ENCODE peak calls at places on chromosomes 1 and 21, in eight cellular contexts. E is HCT116, S is A549, Z is H1, G is ovary, J is sigmoid colon, R is IMR-90, B is Peyer's patch. H is an unnamed sample.

GRCh38 chr1:23718482-23718881 is 24.8 kb upstream of the ELOA start:
- DNase-seq in B (no peak), G (no peak), Z (peak), J (no peak), R (peak), E (peak), S (peak), H (no peak)

GRCh38 chr1:109918077-109918606 is 7.5 kb downstream of the CSF1 start:
- DNase-seq in Z (no peak), R (no peak), B (no peak), J (peak), E (no peak), S (no peak), G (no peak), H (peak)

GRCh38 chr21:31924548-31924947 is 51.7 kb downstream of the HUNK start:
- DNase-seq in B (no peak), S (no peak), E (no peak), J (no peak), R (no peak), Z (no peak), G (no peak), H (no peak)

GRCh38 chr1:92817986-92818764 is 13.7 kb upstream of the RPL5 start:
- DNase-seq in R (no peak), S (peak), Z (peak), E (peak), G (no peak), B (no peak), J (no peak), H (peak)

GRCh38 chr1:179129702-179130473 is 48.0 kb downstream of the TOR3A start:
- DNase-seq in R (peak), J (no peak), E (no peak), Z (no peak), S (peak), B (no peak), G (no peak), H (peak)

GRCh38 chr1:235069577-235070563 is 58.8 kb downstream of the TOMM20 start:
- DNase-seq in G (no peak), Z (no peak), S (peak), J (peak), R (peak), B (peak), E (no peak), H (no peak)

GRCh38 chr1:164772635-164773034 is 213.7 kb downstream of the PBX1 start:
- DNase-seq in G (no peak), R (peak), B (peak), E (peak), S (peak), J (peak), Z (no peak), H (peak)

GRCh38 chr1:72013161-72013560 is 269.2 kb downstream of the NEGR1 start:
- DNase-seq in E (no peak), G (no peak), J (no peak), B (no peak), S (no peak), Z (no peak), R (no peak), H (no peak)

GRCh38 chr1:212684511-212685090 is 15.0 kb downstream of the BATF3 start:
- DNase-seq in J (no peak), Z (no peak), E (no peak), S (no peak), R (no peak), G (no peak), B (no peak), H (no peak)

GRCh38 chr1:182357913-182358312 is 33.7 kb downstream of the GLUL start:
- DNase-seq in G (no peak), J (no peak), R (no peak), Z (no peak), S (no peak), E (no peak), B (no peak), H (no peak)
- TF ChIP-seq POLR2A in G (no peak), J (no peak), R (no peak), Z (no peak), S (no peak), E (no peak), B (no peak), H (no peak)

GRCh38 chr1:207052736-207053545 is at the start of gene PFKFB2:
- DNase-seq in R (peak), Z (peak), G (peak), J (peak), B (peak), E (peak), S (peak), H (peak)

GRCh38 chr1:207058252-207058651 is 5.2 kb downstream of the PFKFB2 start:
- DNase-seq in Z (no peak), G (no peak), J (no peak), R (no peak), S (no peak), B (no peak), E (no peak), H (no peak)

GRCh38 chr1:207056673-207057072 is 3.6 kb downstream of the PFKFB2 start:
- DNase-seq in B (peak), G (no peak), Z (no peak), R (no peak), J (no peak), E (no peak), S (no peak), H (no peak)

GRCh38 chr1:207054476-207054875 is 1.4 kb downstream of the PFKFB2 start:
- DNase-seq in S (no peak), J (no peak), B (no peak), G (no peak), E (no peak), R (no peak), Z (no peak), H (no peak)

DNA sequence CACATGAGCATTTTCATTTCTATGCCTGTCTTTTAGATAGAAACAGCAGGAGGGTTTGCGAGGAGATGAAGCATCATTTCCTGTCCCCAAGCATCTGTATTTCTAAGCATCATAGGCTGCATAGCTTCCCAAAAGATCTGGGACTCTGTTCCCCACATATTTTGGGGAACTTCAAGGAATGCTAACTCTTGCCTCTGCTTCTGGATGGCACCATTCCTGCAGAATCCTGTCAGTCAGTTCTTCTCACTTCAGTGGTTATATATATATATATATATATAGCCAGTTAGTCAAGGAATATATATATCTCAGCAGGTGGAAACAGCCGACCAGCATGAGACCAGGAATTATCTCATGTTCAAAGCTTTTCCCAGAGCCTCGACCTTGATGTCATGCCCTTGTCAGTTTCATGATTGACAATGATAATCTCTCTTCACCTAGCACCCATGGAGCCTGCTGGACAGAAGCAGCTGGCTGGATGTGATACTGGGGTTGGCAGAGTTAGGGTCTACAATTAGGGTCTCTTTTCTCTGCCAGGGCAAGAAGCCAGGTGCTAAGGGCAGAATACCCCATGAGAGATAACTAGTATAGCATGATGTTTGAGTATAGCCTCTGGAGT is 2.4 kb downstream of the PFKFB2 start:
- DNase-seq in Z (no peak), S (no peak), B (no peak), G (no peak), E (no peak), R (no peak), J (no peak), H (no peak)
- TF ChIP-seq POLR2A in Z (no peak), S (no peak), B (no peak), G (no peak), E (no peak), R (no peak), J (no peak), H (no peak)

GRCh38 chr1:226061793-226062557 is 541 bp upstream of the H3-3A start:
- DNase-seq in J (peak), Z (peak), S (peak), B (peak), E (no peak), R (peak), G (peak), H (peak)
- TF ChIP-seq POLR2A in J (peak), Z (peak), S (peak), B (peak), E (peak), R (peak), G (no peak), H (peak)

DNA sequence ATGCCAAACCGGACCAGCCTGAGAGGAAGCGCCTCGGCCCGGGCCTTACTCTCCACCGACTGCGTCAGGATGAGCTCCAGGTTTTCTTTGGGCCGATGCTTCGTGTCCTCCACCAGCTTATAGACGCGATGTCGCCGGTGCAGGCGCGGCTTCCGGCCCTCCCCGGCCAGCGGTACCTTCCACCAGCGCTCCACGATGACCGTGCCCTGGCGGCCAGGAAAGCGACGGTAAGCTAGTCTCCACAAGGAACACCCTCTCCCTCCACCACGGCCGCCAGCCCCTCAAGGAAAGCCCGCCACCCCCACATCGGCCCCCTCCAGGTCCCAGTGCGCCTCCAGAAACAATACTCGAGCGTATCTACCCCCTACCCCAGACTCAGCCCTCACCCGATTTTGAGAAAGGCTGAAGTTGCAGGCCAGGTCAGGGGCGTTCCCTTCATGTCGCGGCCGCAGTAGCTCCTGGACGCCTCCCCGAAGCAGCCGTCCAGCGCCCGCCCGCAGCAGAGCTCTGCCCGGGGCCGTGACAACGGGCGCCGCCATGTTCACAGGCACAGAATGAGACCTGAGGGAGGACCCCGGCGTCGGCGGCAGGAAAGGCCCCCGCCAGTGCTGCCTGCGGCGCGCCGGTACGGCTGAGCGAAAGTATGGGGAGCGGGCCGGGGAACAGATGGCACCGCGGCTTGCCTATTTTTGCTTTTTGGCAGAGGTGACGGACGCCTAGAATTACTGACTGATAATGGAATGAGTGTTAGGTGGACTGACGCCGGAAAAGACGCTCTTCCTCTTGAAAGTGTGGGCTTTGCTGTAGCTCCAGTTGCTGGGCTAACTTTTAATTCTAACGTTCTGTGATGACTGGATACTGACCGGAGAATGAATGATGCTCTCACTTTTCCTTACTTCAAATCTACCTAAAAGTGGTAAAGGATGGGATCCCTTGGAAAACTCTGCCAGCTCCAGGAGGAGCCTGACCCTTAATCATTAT is at the start of gene MRPL9:
- DNase-seq in Z (peak), S (peak), R (peak), E (peak), J (peak), G (peak), B (peak), H (peak)
- TF ChIP-seq POLR2A in Z (peak), S (peak), R (peak), E (peak), J (no peak), G (peak), B (peak), H (peak)

DNA sequence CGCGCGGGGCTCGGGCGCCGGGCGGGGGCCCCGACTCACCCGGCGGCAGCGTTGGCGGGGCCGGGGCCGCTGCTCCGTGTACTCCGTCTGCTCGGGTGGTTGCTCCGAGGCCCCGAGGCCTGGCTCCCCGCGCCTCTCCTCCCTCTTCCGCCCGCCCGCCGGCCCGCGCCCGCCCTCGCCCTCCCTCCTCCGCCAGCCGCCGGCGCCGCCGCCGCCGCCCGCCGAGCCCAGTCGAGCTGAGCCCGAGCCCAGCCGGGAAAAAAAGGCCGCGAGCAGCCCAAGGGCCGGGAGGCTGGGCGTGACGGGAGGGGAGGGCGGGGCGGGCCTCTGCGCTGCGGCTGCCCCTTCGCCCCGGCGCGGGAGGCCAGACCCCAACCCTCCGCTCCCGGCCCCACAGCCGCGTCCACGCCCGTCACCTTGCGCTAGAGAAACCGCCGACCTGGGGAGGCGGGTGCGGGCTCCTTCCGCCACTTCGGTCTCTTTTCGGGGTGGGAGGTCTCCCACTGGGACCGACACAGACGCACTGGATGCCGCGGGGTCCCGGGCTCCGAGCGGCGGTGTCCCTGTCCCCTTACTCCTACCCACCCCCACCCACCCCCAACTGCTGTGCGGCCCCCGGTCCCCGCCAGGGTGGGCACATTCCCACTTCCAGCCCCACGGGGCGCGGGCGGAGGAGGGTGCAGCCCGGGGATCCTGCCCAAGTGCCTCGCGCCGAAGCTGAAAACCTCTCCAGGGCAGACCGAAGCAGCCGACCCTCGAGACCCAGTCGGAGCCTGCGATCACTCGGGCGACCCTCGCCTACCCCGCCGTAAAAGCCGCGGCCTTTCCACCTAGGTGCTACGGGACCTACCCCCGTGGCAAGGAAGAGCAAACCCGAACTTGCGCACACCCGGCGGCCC is at the start of gene CERS2:
- DNase-seq in J (peak), B (peak), Z (peak), G (peak), S (peak), R (peak), E (no peak), H (peak)
- TF ChIP-seq POLR2A in J (no peak), B (peak), Z (no peak), G (peak), S (peak), R (peak), E (no peak), H (no peak)

GRCh38 chr1:9539829-9540550 is 725 bp downstream of the SLC25A33 start:
- DNase-seq in B (peak), R (peak), J (peak), Z (peak), G (peak), E (no peak), S (peak), H (peak)

GRCh38 chr1:9536301-9536700 is 3.0 kb upstream of the SLC25A33 start:
- DNase-seq in B (no peak), R (no peak), S (no peak), Z (no peak), G (no peak), E (no peak), J (no peak), H (no peak)

GRCh38 chr1:9539165-9539828 is at the start of gene SLC25A33:
- DNase-seq in G (peak), J (peak), B (peak), R (peak), E (peak), Z (peak), S (peak), H (peak)

GRCh38 chr1:9538669-9539164 is 548 bp upstream of the SLC25A33 start:
- DNase-seq in E (no peak), R (no peak), Z (no peak), B (no peak), J (peak), G (peak), S (no peak), H (no peak)

DNA sequence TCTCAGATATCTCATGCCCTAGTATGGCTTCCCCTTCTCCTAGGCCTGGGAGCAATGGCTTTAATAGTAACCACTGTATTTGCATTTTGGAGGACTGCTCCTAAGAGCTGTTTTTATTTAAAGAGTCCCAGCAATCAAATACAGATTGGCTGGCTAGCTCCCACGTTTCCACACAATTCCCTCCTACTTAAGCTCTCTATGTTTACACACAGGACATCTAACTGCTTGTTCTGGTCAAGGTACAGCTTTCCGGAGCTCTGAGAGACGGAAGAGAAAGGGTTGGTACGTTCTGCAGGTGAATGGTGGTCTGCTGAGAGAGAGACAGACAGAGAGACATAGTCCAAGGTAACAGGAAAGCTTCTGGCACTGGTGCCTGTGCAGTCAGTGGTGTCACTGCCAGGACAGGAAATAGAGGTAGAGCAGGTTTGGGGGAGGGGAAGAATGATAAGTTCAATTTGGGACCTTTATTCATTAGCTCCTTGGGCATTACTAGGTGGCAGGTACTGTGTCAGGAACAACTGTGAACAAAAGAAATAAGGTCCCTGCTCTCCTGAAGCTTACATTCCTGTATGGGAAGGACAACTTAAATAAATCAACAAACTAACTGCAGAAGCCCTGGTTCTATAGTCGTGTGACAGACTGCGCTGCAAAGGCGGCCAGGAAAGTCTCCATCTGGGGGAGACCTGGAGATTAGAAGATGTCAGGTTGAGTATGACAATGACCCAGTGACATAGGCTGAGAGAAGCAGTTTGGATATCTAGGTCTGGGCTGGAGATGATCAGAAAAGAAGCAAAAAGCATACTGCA is 1.2 kb upstream of the SLC25A33 start:
- DNase-seq in S (no peak), E (no peak), B (no peak), R (no peak), J (no peak), G (no peak), Z (no peak), H (no peak)
- TF ChIP-seq POLR2A in S (no peak), E (no peak), B (no peak), R (no peak), J (no peak), G (no peak), Z (no peak), H (no peak)

GRCh38 chr1:197902131-197902453 is 338 bp upstream of the C1orf53 start:
- DNase-seq in E (no peak), J (no peak), B (no peak), G (no peak), S (no peak), R (no peak), Z (no peak), H (no peak)

GRCh38 chr1:197905699-197906351 is 3.4 kb downstream of the C1orf53 start:
- DNase-seq in G (no peak), J (no peak), S (no peak), R (no peak), Z (no peak), B (no peak), E (no peak), H (no peak)

GRCh38 chr1:197903196-197903514 is 725 bp downstream of the C1orf53 start:
- DNase-seq in E (no peak), S (no peak), Z (no peak), B (no peak), J (no peak), G (no peak), R (no peak), H (no peak)

GRCh38 chr1:197904126-197904787 is 1.8 kb downstream of the C1orf53 start:
- DNase-seq in B (no peak), R (no peak), E (no peak), Z (no peak), G (no peak), S (no peak), J (no peak), H (no peak)

GRCh38 chr1:197902454-197903195 is at the start of gene C1orf53:
- DNase-seq in R (peak), Z (peak), S (peak), J (peak), G (peak), E (peak), B (peak), H (peak)
- TF ChIP-seq POLR2A in R (no peak), Z (peak), S (peak), J (no peak), G (peak), E (peak), B (peak), H (peak)

GRCh38 chr1:33042836-33043235 is 6.2 kb upstream of the AK2 start:
- DNase-seq in R (no peak), J (no peak), G (no peak), S (no peak), B (no peak), E (no peak), Z (no peak), H (no peak)

GRCh38 chr1:33043267-33044090 is 6.8 kb upstream of the AK2 start:
- DNase-seq in Z (no peak), G (no peak), S (no peak), E (no peak), J (no peak), R (no peak), B (no peak), H (no peak)

GRCh38 chr1:33036526-33037503 is at the start of gene AK2:
- DNase-seq in E (peak), R (peak), S (peak), G (peak), B (peak), Z (peak), J (peak), H (peak)

GRCh38 chr1:33041026-33041425 is 4.3 kb upstream of the AK2 start:
- DNase-seq in R (no peak), S (no peak), Z (no peak), J (no peak), E (no peak), B (no peak), G (no peak), H (no peak)

GRCh38 chr1:33039840-33040239 is 3.2 kb upstream of the AK2 start:
- DNase-seq in S (no peak), J (no peak), G (no peak), R (no peak), E (no peak), B (no peak), Z (no peak), H (no peak)
- TF ChIP-seq POLR2A in S (no peak), J (no peak), G (no peak), R (no peak), E (no peak), B (no peak), Z (no peak), H (no peak)